ENCODE peak calls at places on chromosomes 1 and 21, in five cellular contexts. N is heart right ventricle; C is CD8-positive, alpha-beta memory T cell; A is aorta; G is colonic mucosa. J is an unnamed sample. For H3K36me3 and H3K4me1, the result is how much of the 10 kb centered on the place peaks cover.

GRCh38 chr21:46190491-46191131 is 6.4 kb upstream of the SPATC1L start:
- DNase-seq in C (peak), A (peak), N (no peak), G (peak), J (no peak)

GRCh38 chr1:212760126-212760823 is 31.3 kb downstream of the NSL1 start:
- DNase-seq in N (no peak), A (no peak), G (no peak), C (no peak), J (peak)

GRCh38 chr1:184387871-184388670 is 1.2 kb downstream of the C1orf21 start:
- DNase-seq in N (peak), A (no peak), G (peak), C (peak), J (no peak)

GRCh38 chr1:234986750-234987414 is 141.8 kb downstream of the TOMM20 start:
- DNase-seq in A (peak), G (no peak), C (no peak), N (no peak), J (no peak)

GRCh38 chr1:7199077-7199779 is 414.0 kb downstream of the CAMTA1 start:
- DNase-seq in N (no peak), C (no peak), A (no peak), G (no peak), J (no peak)

GRCh38 chr1:38905985-38906384 is 24.6 kb upstream of the GJA9 start:
- DNase-seq in G (no peak), N (no peak), C (no peak), A (no peak), J (no peak)

GRCh38 chr1:198156111-198156744 is 570 bp upstream of the NEK7 start:
- DNase-seq in C (peak), A (peak), N (peak), G (peak), J (peak)

GRCh38 chr1:79124756-79125155 is 118.2 kb upstream of the ADGRL4 start:
- DNase-seq in A (no peak), N (no peak), C (no peak), G (no peak), J (no peak)

GRCh38 chr1:27961646-27962221 is 2.0 kb downstream of the XKR8 start:
- DNase-seq in N (no peak), G (no peak), C (no peak), A (no peak), J (no peak)

GRCh38 chr1:174788981-174789380 is 210.8 kb upstream of the CACYBP start:
- DNase-seq in N (no peak), C (no peak), A (no peak), G (no peak), J (no peak)

GRCh38 chr1:30690115-30690645 is 33.2 kb downstream of the MATN1 start:
- DNase-seq in C (no peak), A (peak), N (no peak), G (no peak), J (no peak)

GRCh38 chr1:27418326-27418761 is 25.9 kb downstream of the GPR3 start:
- DNase-seq in A (peak), G (peak), C (peak), N (peak), J (peak)

GRCh38 chr21:42388740-42389448 is 7.0 kb downstream of the TMPRSS3 start:
- DNase-seq in A (peak), G (no peak), C (no peak), N (no peak), J (no peak)

GRCh38 chr1:244163861-244164562 is 112.9 kb downstream of the ZBTB18 start:
- DNase-seq in A (no peak), N (no peak), G (no peak), C (no peak), J (no peak)

GRCh38 chr1:66705100-66705499 is 47.2 kb upstream of the DYNLT5 start:
- DNase-seq in A (no peak), G (no peak), C (no peak), N (no peak), J (no peak)

GRCh38 chr1:94729287-94729686 is 90.9 kb upstream of the SLC44A3 start:
- DNase-seq in C (no peak), G (no peak), A (no peak), N (no peak), J (no peak)

GRCh38 chr21:41620982-41621381 is 113.0 kb upstream of the TMPRSS2 start:
- DNase-seq in C (no peak), G (no peak), N (no peak), A (peak), J (no peak)

GRCh38 chr1:234553241-234554156 is 56.5 kb downstream of the IRF2BP2 start:
- DNase-seq in C (no peak), A (no peak), N (no peak), G (no peak), J (no peak)

GRCh38 chr1:177181631-177182291 is 11.0 kb downstream of the BRINP2 start:
- DNase-seq in C (no peak), N (peak), G (peak), A (peak), J (peak)

GRCh38 chr1:60970081-60970509 is 112.3 kb upstream of the NFIA start:
- DNase-seq in N (no peak), C (no peak), G (no peak), A (no peak), J (no peak)

GRCh38 chr21:20971296-20971921 is 26.8 kb upstream of the NCAM2 start:
- DNase-seq in N (peak), G (peak), A (no peak), C (no peak), J (no peak)

GRCh38 chr1:240650877-240651276 is 38.9 kb upstream of the GREM2 start:
- DNase-seq in C (no peak), A (no peak), G (no peak), N (no peak), J (no peak)

DNA sequence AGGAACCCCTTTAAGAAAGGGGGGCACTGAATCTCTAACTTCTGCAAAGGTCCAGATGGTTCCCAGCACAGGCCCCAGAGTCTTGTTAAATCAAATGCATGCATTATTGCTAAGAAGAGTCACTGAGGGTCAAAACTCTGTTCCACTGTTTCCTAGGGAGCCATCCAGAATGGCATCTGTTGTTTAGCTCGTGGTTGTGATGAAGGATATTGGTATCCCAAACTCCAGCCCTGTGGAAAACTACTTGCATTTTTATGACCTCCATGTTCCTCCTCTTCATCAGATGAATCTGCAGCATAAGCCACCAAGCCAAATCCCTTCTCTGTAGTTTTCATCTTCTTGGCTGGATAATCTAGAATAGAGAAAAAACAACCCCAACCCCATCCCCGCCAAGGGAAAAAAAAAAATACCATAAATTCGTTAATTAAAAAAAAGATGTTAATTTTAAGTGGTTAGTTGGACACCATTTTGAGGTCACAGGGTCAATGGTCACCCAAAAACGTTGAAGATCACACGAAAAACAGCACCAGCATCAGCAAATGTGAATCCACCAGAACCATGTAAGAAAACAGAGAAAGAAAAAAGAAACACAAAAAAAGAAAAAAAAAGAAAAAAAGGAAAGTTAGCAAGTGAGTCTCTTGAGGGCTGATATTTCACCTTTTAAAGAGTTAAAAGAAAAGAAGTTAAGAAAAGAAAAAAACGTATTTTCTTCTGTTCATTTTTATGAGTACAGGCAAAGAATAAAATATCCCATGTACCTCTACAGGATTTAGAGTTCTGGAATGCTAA is 3.0 kb upstream of the RIT1 start:
- DNase-seq in C (no peak), N (no peak), A (no peak), G (no peak), J (no peak)
- H3K36me3 ChIP-seq in C (under half), N (half or more), A (under half), G (under half), J (under half)

DNA sequence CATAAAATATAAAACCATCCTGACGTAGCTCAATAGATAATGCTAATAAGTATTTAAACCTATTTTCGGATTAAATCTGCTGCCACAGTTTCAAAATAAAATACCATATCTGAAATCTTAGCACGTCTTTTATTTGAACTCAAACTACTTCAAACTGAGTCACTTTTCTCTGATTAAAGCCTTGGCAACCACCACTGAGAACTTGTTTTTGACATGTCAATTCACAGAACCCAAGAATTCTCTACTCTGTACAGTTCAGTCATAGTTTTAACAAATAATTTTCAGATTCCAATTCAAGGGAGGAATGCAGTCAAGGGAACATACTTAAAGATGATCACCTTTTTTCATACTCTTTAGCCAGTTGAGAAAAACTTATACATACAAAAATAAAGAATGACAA is 643.2 kb downstream of the KCNT2 start:
- DNase-seq in C (no peak), A (no peak), N (no peak), G (no peak), J (no peak)
- H3K4me1 ChIP-seq in C (under half), A (under half), N (under half), G (under half), J (under half)

DNA sequence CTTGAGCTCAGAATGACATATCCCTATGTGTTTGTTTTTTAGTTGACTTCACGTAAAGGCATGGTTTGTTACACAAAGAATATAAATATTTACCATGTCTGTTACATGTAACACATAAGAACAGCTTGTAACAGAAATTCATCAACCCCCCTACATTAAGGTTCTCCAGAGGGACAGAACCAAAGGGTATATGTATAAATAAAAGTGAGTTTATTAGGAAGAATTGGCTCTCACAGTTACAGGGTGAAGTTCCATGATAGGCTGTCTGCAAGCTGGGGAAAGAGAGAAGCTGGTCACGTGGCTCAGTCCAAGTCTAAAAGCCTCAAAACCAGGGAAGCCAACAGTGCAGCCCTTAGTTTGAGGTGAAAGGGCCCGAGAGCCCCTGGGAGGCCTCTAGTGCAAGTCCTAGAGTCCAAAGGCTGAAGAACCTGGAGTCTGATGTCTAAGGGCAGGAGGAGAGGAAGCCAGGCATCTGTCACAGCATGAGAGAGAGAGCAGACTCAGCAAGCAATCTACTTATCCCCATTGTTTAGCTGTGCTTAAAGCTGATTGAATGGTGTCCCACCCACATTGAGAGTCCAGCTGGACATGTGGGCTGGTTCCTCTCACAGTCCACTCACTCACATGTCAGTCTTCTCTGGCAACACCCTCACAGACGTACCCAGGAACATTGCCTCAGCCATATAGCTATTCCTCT is 15.8 kb downstream of the THRAP3 start:
- DNase-seq in N (no peak), G (no peak), C (no peak), A (no peak), J (no peak)
- H3K36me3 ChIP-seq in N (under half), G (under half), C (under half), A (under half), J (under half)

GRCh38 chr1:24770891-24771290 is 25.6 kb downstream of the CLIC4 start:
- DNase-seq in A (no peak), N (no peak), G (no peak), C (no peak), J (no peak)

GRCh38 chr1:24775348-24775747 is 30.1 kb downstream of the CLIC4 start:
- DNase-seq in N (no peak), G (no peak), C (no peak), A (no peak), J (no peak)

GRCh38 chr1:24771574-24771973 is 26.3 kb downstream of the CLIC4 start:
- DNase-seq in G (no peak), N (no peak), C (no peak), A (no peak), J (no peak)

GRCh38 chr1:24775901-24776300 is 30.7 kb downstream of the CLIC4 start:
- DNase-seq in G (no peak), A (no peak), C (no peak), N (no peak), J (no peak)

GRCh38 chr1:24773618-24774017 is 28.4 kb downstream of the CLIC4 start:
- DNase-seq in C (no peak), A (no peak), N (no peak), G (no peak), J (no peak)
- H3K4me1 ChIP-seq in C (under half), A (under half), N (half or more), G (under half), J (under half)

GRCh38 chr1:22101199-22101598 is 41.7 kb downstream of the WNT4 start:
- DNase-seq in A (no peak), G (no peak), C (no peak), N (no peak), J (no peak)
- H3K36me3 ChIP-seq in A (under half), G (under half), C (under half), N (under half), J (under half)